ENCODE peak calls at places on chromosomes 7 and 10, in four cellular contexts. Y is right cardiac atrium; M is activated CD8-positive, alpha-beta T cell treated with anti-CD3 and anti-CD28 coated beads for 36 hours; J is activated CD4-positive, CD25-positive, alpha-beta regulatory T cell treated with anti-CD3 and anti-CD28 coated beads, Interleukin-2, amount 50 U/mL, for 24 hours. T is an unnamed sample.

GRCh38 chr10:24981161-24981710 is 28.8 kb upstream of the PRTFDC1 start:
- ATAC-seq in M (no peak), J (no peak), Y (peak; percentile 54), T (no peak)

GRCh38 chr7:98945852-98946251 is 67.5 kb downstream of the TRRAP start:
- ATAC-seq in Y (peak; percentile 46), M (no peak), J (no peak), T (no peak)

GRCh38 chr7:69800495-69800894 is 202.2 kb downstream of the AUTS2 start:
- ATAC-seq in J (no peak), Y (peak; percentile 91), M (no peak), T (no peak)

GRCh38 chr10:27679996-27680395 is 65.6 kb downstream of the MKX start:
- ATAC-seq in J (no peak), Y (peak; percentile 94), M (no peak), T (no peak)

GRCh38 chr7:155597753-155598140 is 46.7 kb upstream of the RBM33 start:
- ATAC-seq in Y (no peak), M (no peak), J (no peak), T (no peak)

GRCh38 chr7:5546626-5547025 is 123.0 kb upstream of the TNRC18 start:
- ATAC-seq in Y (no peak), M (no peak), J (no peak), T (no peak)

GRCh38 chr7:44066494-44067063 is 1.2 kb upstream of the PGAM2 start:
- ATAC-seq in Y (no peak), J (peak; percentile 7), M (peak; percentile 24), T (no peak)

GRCh38 chr7:794207-794606 is 38.1 kb upstream of the SUN1 start:
- ATAC-seq in Y (no peak), M (no peak), J (no peak), T (no peak)

GRCh38 chr7:45080265-45080957 is 8.4 kb downstream of the NACAD start:
- ATAC-seq in J (no peak), M (peak; percentile 35), Y (no peak), T (peak; percentile 34)

GRCh38 chr7:94274828-94275227 is 119.9 kb upstream of the COL1A2 start:
- ATAC-seq in J (no peak), Y (no peak), M (peak; percentile 53), T (no peak)

GRCh38 chr10:51300617-51301350 is 226.5 kb downstream of the PRKG1 start:
- ATAC-seq in M (no peak), Y (peak; percentile 68), J (no peak), T (no peak)

GRCh38 chr10:89213191-89213808 is 6.2 kb upstream of the CH25H start:
- ATAC-seq in Y (peak; percentile 30), J (no peak), M (peak; percentile 60), T (no peak)

GRCh38 chr10:86857097-86857825 is 100.2 kb downstream of the MMRN2 start:
- ATAC-seq in M (no peak), J (no peak), Y (no peak), T (no peak)

GRCh38 chr10:653991-654646 is 35.3 kb downstream of the DIP2C start:
- ATAC-seq in Y (peak; percentile 20), J (no peak), M (no peak), T (no peak)

GRCh38 chr10:59382831-59383295 is 20.5 kb upstream of the FAM13C start:
- ATAC-seq in Y (peak; percentile 88), J (no peak), M (no peak), T (no peak)

GRCh38 chr10:63703740-63704345 is 182.6 kb downstream of the REEP3 start:
- ATAC-seq in Y (no peak), M (no peak), J (no peak), T (no peak)

GRCh38 chr10:35203744-35204143 is 77.1 kb downstream of the CREM start:
- ATAC-seq in M (no peak), Y (no peak), J (no peak), T (no peak)

GRCh38 chr7:122975341-122975740 is 20.2 kb downstream of the TAS2R16 start:
- ATAC-seq in Y (no peak), M (no peak), J (no peak), T (no peak)

GRCh38 chr7:121286742-121287699 is 41.8 kb upstream of the WNT16 start:
- ATAC-seq in Y (no peak), M (peak; percentile 73), J (peak; percentile 71), T (peak; percentile 85)

GRCh38 chr7:132490474-132490873 is 85.8 kb downstream of the PLXNA4 start:
- ATAC-seq in Y (no peak), M (no peak), J (no peak), T (no peak)

GRCh38 chr10:117537436-117537903 is 5.1 kb upstream of the EMX2 start:
- ATAC-seq in Y (peak; percentile 74), J (no peak), M (no peak), T (peak; percentile 45)

GRCh38 chr7:69962856-69963149 is 364.5 kb downstream of the AUTS2 start:
- ATAC-seq in M (no peak), J (no peak), Y (peak; percentile 23), T (no peak)

GRCh38 chr7:1819258-1819841 is 149.3 kb downstream of the ELFN1 start:
- ATAC-seq in M (peak; percentile 65), Y (no peak), J (no peak), T (peak; percentile 14)

GRCh38 chr10:80539421-80539999 is 1.8 kb downstream of the SH2D4B start:
- ATAC-seq in J (no peak), Y (no peak), M (no peak), T (no peak)

GRCh38 chr7:118232837-118233236 is 8.3 kb downstream of the ANKRD7 start:
- ATAC-seq in Y (no peak), M (no peak), J (no peak), T (no peak)

GRCh38 chr10:78432582-78432981 is 398.9 kb downstream of the RPS24 start:
- ATAC-seq in M (no peak), J (no peak), Y (peak; percentile 75), T (no peak)

GRCh38 chr7:158204453-158204852 is 383.2 kb downstream of the PTPRN2 start:
- ATAC-seq in Y (no peak), M (no peak), J (no peak), T (peak; percentile 37)

GRCh38 chr7:140156460-140157080 is 20.2 kb downstream of the KDM7A start:
- ATAC-seq in M (no peak), Y (no peak), J (no peak), T (peak; percentile 22)

GRCh38 chr7:101728888-101729883 is 88.2 kb upstream of the CUX1 start:
- ATAC-seq in M (no peak), J (no peak), Y (peak; percentile 32), T (no peak)

GRCh38 chr10:24041030-24041429 is 167.9 kb upstream of the KIAA1217 start:
- ATAC-seq in Y (no peak), M (no peak), J (no peak), T (no peak)

T was measured in activated T-helper 17 cell treated with anti-CD3 and anti-CD28 coated beads, Interleukin-2, amount 50 U/mL, for 72 hours.